ENCODE peak calls at places on chromosome 2, in ten cellular contexts. One of them, this sample, is unnamed.

GRCh38 chr2:160207804-160208661 is 8.0 kb upstream of the ITGB6 start:
- DNase-seq in A549: peak; percentile 87
- DNase-seq in transverse colon: peak; percentile 88
- DNase-seq in GM12878: peak; percentile 26
- DNase-seq in K562: no peak
- DNase-seq in sigmoid colon: peak; percentile 85
- DNase-seq in tibial nerve: peak; percentile 25
- DNase-seq in stomach: peak; percentile 82
- DNase-seq in ovary: peak; percentile 49
- DNase-seq in H1: no peak
- DNase-seq in this sample: peak; percentile 70

GRCh38 chr2:178891265-178891958 is 84.2 kb upstream of the TTN start:
- DNase-seq in A549: peak; percentile 8
- DNase-seq in transverse colon: peak; percentile 50
- DNase-seq in GM12878: peak; percentile 33
- DNase-seq in K562: peak; percentile 70
- DNase-seq in sigmoid colon: no peak
- DNase-seq in tibial nerve: peak; percentile 93
- DNase-seq in stomach: peak; percentile 52
- DNase-seq in ovary: peak; percentile 75
- DNase-seq in H1: peak; percentile 78
- DNase-seq in this sample: peak; percentile 39

GRCh38 chr2:78928502-78928901 is 97.0 kb upstream of the REG3G start:
- DNase-seq in A549: no peak
- DNase-seq in transverse colon: no peak
- DNase-seq in GM12878: no peak
- DNase-seq in K562: no peak
- DNase-seq in sigmoid colon: no peak
- DNase-seq in tibial nerve: no peak
- DNase-seq in stomach: no peak
- DNase-seq in ovary: no peak
- DNase-seq in H1: no peak
- DNase-seq in this sample: no peak

GRCh38 chr2:75324141-75324540 is 124.8 kb upstream of the TACR1 start:
- DNase-seq in A549: no peak
- DNase-seq in transverse colon: no peak
- DNase-seq in GM12878: no peak
- DNase-seq in K562: no peak
- DNase-seq in sigmoid colon: no peak
- DNase-seq in tibial nerve: no peak
- DNase-seq in stomach: no peak
- DNase-seq in ovary: no peak
- DNase-seq in H1: no peak
- DNase-seq in this sample: no peak

GRCh38 chr2:7671312-7671711 is 754.1 kb downstream of the RNF144A start:
- DNase-seq in A549: no peak
- DNase-seq in transverse colon: no peak
- DNase-seq in GM12878: no peak
- DNase-seq in K562: no peak
- DNase-seq in sigmoid colon: peak; percentile 75
- DNase-seq in tibial nerve: peak; percentile 34
- DNase-seq in stomach: no peak
- DNase-seq in ovary: no peak
- DNase-seq in H1: no peak
- DNase-seq in this sample: no peak

GRCh38 chr2:96533292-96534073 is 3.1 kb upstream of the ARID5A start:
- DNase-seq in A549: no peak
- DNase-seq in transverse colon: peak; percentile 66
- DNase-seq in GM12878: no peak
- DNase-seq in K562: no peak
- DNase-seq in sigmoid colon: peak; percentile 94
- DNase-seq in tibial nerve: peak; percentile 88
- DNase-seq in stomach: peak; percentile 62
- DNase-seq in ovary: peak; percentile 86
- DNase-seq in H1: no peak
- DNase-seq in this sample: no peak

GRCh38 chr2:10911291-10912075 is at the start of gene KCNF1:
- DNase-seq in A549: peak; percentile 79
- DNase-seq in transverse colon: no peak
- DNase-seq in GM12878: no peak
- DNase-seq in K562: no peak
- DNase-seq in sigmoid colon: peak; percentile 59
- DNase-seq in tibial nerve: no peak
- DNase-seq in stomach: no peak
- DNase-seq in ovary: no peak
- DNase-seq in H1: no peak
- DNase-seq in this sample: peak; percentile 68

GRCh38 chr2:241211276-241211675 is 22.8 kb downstream of the ANO7 start:
- DNase-seq in A549: no peak
- DNase-seq in transverse colon: no peak
- DNase-seq in GM12878: no peak
- DNase-seq in K562: no peak
- DNase-seq in sigmoid colon: no peak
- DNase-seq in tibial nerve: no peak
- DNase-seq in stomach: no peak
- DNase-seq in ovary: no peak
- DNase-seq in H1: no peak
- DNase-seq in this sample: no peak

GRCh38 chr2:191151315-191151698 is 513 bp upstream of the STAT4 start:
- DNase-seq in A549: no peak
- DNase-seq in transverse colon: no peak
- DNase-seq in GM12878: no peak
- DNase-seq in K562: no peak
- DNase-seq in sigmoid colon: no peak
- DNase-seq in tibial nerve: no peak
- DNase-seq in stomach: no peak
- DNase-seq in ovary: no peak
- DNase-seq in H1: no peak
- DNase-seq in this sample: no peak

GRCh38 chr2:3463914-3464313 is 55.4 kb downstream of the ADI1 start:
- DNase-seq in A549: no peak
- DNase-seq in transverse colon: no peak
- DNase-seq in GM12878: no peak
- DNase-seq in K562: no peak
- DNase-seq in sigmoid colon: no peak
- DNase-seq in tibial nerve: no peak
- DNase-seq in stomach: no peak
- DNase-seq in ovary: no peak
- DNase-seq in H1: no peak
- DNase-seq in this sample: no peak

GRCh38 chr2:72913531-72914225 is 3.6 kb upstream of the EMX1 start:
- DNase-seq in A549: no peak
- DNase-seq in transverse colon: no peak
- DNase-seq in GM12878: no peak
- DNase-seq in K562: no peak
- DNase-seq in sigmoid colon: peak; percentile 17
- DNase-seq in tibial nerve: no peak
- DNase-seq in stomach: peak; percentile 14
- DNase-seq in ovary: no peak
- DNase-seq in H1: no peak
- DNase-seq in this sample: no peak

GRCh38 chr2:156329031-156329921 is 3.2 kb downstream of the NR4A2 start:
- DNase-seq in A549: no peak
- DNase-seq in transverse colon: no peak
- DNase-seq in GM12878: no peak
- DNase-seq in K562: no peak
- DNase-seq in sigmoid colon: peak; percentile 68
- DNase-seq in tibial nerve: no peak
- DNase-seq in stomach: no peak
- DNase-seq in ovary: peak; percentile 27
- DNase-seq in H1: peak; percentile 82
- DNase-seq in this sample: no peak

DNA sequence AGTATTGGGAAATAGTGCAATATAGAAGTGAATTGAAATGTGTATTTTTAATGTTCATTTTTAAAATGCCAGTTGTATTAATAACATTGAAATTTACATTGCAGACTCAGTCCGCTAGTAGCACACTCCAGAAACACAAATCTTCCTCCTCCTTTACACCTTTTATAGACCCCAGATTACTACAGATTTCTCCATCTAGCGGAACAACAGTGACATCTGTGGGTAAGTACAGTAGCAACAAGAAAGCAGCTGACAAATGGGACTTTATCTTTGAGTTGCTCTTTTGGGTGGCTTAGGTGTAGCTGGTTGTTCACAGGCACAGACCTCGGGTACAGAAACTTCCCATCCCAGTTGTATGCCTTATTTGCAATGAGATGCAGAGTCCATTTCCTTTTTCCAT is 118.2 kb upstream of the IL1R2 start:
- DNase-seq in A549: peak; percentile 7
- DNase-seq in transverse colon: no peak
- DNase-seq in GM12878: no peak
- DNase-seq in K562: no peak
- DNase-seq in sigmoid colon: no peak
- DNase-seq in tibial nerve: no peak
- DNase-seq in stomach: no peak
- DNase-seq in ovary: no peak
- DNase-seq in H1: no peak
- DNase-seq in this sample: peak; percentile 29
- TF ChIP-seq EP300 in A549: no peak
- TF ChIP-seq EP300 in transverse colon: no peak
- TF ChIP-seq EP300 in GM12878: no peak
- TF ChIP-seq EP300 in K562: no peak
- TF ChIP-seq EP300 in sigmoid colon: no peak
- TF ChIP-seq EP300 in tibial nerve: no peak
- TF ChIP-seq EP300 in stomach: no peak
- TF ChIP-seq EP300 in ovary: no peak
- TF ChIP-seq EP300 in H1: no peak
- TF ChIP-seq EP300 in this sample: no peak

GRCh38 chr2:68245672-68246071 is 6.7 kb downstream of the PPP3R1 start:
- DNase-seq in A549: no peak
- DNase-seq in transverse colon: no peak
- DNase-seq in GM12878: no peak
- DNase-seq in K562: no peak
- DNase-seq in sigmoid colon: no peak
- DNase-seq in tibial nerve: no peak
- DNase-seq in stomach: no peak
- DNase-seq in ovary: no peak
- DNase-seq in H1: no peak
- DNase-seq in this sample: no peak
- H3K4me1 ChIP-seq in A549: peaks cover 46% of the 10 kb centered on the region
- H3K4me1 ChIP-seq in transverse colon: peaks cover 28% of the 10 kb centered on the region
- H3K4me1 ChIP-seq in GM12878: peaks cover 3% of the 10 kb centered on the region
- H3K4me1 ChIP-seq in K562: peaks cover 33% of the 10 kb centered on the region
- H3K4me1 ChIP-seq in sigmoid colon: peaks cover 81% of the 10 kb centered on the region
- H3K4me1 ChIP-seq in tibial nerve: peaks cover 60% of the 10 kb centered on the region
- H3K4me1 ChIP-seq in stomach: peaks cover 56% of the 10 kb centered on the region
- H3K4me1 ChIP-seq in ovary: peaks cover 21% of the 10 kb centered on the region
- H3K4me1 ChIP-seq in H1: peaks cover 14% of the 10 kb centered on the region
- H3K4me1 ChIP-seq in this sample: peaks cover 62% of the 10 kb centered on the region

GRCh38 chr2:121796239-121796638 is 40.8 kb downstream of the TSN start:
- DNase-seq in A549: no peak
- DNase-seq in transverse colon: no peak
- DNase-seq in GM12878: no peak
- DNase-seq in K562: no peak
- DNase-seq in sigmoid colon: no peak
- DNase-seq in tibial nerve: no peak
- DNase-seq in stomach: no peak
- DNase-seq in ovary: no peak
- DNase-seq in H1: no peak
- DNase-seq in this sample: no peak
- TF ChIP-seq EP300 in A549: no peak
- TF ChIP-seq EP300 in transverse colon: no peak
- TF ChIP-seq EP300 in GM12878: no peak
- TF ChIP-seq EP300 in K562: no peak
- TF ChIP-seq EP300 in sigmoid colon: no peak
- TF ChIP-seq EP300 in tibial nerve: no peak
- TF ChIP-seq EP300 in stomach: no peak
- TF ChIP-seq EP300 in ovary: no peak
- TF ChIP-seq EP300 in H1: no peak
- TF ChIP-seq EP300 in this sample: no peak

DNA sequence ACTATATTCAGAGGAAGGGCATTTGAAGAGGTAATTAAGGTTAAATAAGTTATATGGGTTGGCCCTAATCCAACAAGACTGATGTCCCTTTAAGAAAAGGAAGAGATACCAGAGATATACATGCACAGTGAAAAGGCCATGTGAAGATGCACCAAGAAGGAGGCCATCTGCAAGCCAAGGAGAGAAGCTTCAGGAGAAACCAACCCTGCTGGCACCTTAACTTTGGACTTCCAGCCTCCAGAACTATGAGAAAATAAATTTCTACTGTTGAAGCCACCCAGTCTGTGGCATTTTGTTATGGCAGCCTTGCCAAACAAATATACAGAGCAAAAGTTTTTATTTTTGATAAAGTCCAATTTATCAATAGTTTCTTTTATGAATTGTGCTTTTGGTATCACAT is 51.0 kb downstream of the MAP4K3 start:
- DNase-seq in A549: no peak
- DNase-seq in transverse colon: no peak
- DNase-seq in GM12878: no peak
- DNase-seq in K562: no peak
- DNase-seq in sigmoid colon: no peak
- DNase-seq in tibial nerve: no peak
- DNase-seq in stomach: no peak
- DNase-seq in ovary: no peak
- DNase-seq in H1: no peak
- DNase-seq in this sample: no peak
- H3K4me1 ChIP-seq in A549: peaks cover 13% of the 10 kb centered on the region
- H3K4me1 ChIP-seq in transverse colon: no peaks in the 10 kb centered on the region
- H3K4me1 ChIP-seq in GM12878: no peaks in the 10 kb centered on the region
- H3K4me1 ChIP-seq in K562: no peaks in the 10 kb centered on the region
- H3K4me1 ChIP-seq in sigmoid colon: peaks cover 55% of the 10 kb centered on the region
- H3K4me1 ChIP-seq in tibial nerve: peaks cover 6% of the 10 kb centered on the region
- H3K4me1 ChIP-seq in stomach: peaks cover 5% of the 10 kb centered on the region
- H3K4me1 ChIP-seq in ovary: peaks cover 4% of the 10 kb centered on the region
- H3K4me1 ChIP-seq in H1: peaks cover 6% of the 10 kb centered on the region
- H3K4me1 ChIP-seq in this sample: peaks cover 31% of the 10 kb centered on the region

GRCh38 chr2:62415019-62415431 is 91.0 kb downstream of the TMEM17 start:
- DNase-seq in A549: no peak
- DNase-seq in transverse colon: peak; percentile 29
- DNase-seq in GM12878: peak; percentile 78
- DNase-seq in K562: no peak
- DNase-seq in sigmoid colon: no peak
- DNase-seq in tibial nerve: no peak
- DNase-seq in stomach: no peak
- DNase-seq in ovary: no peak
- DNase-seq in H1: no peak
- DNase-seq in this sample: no peak
- TF ChIP-seq EP300 in A549: no peak
- TF ChIP-seq EP300 in transverse colon: no peak
- TF ChIP-seq EP300 in GM12878: peak; percentile 35
- TF ChIP-seq EP300 in K562: no peak
- TF ChIP-seq EP300 in sigmoid colon: no peak
- TF ChIP-seq EP300 in tibial nerve: no peak
- TF ChIP-seq EP300 in stomach: no peak
- TF ChIP-seq EP300 in ovary: no peak
- TF ChIP-seq EP300 in H1: no peak
- TF ChIP-seq EP300 in this sample: no peak

This sample was measured in HepG2.